ENCODE peak calls at places on chromosomes 6 and 20, in six cellular contexts. U is stimulated activated naive CD8-positive, alpha-beta T cell treated with anti-CD3 and anti-CD28 coated beads, Interleukin-15, Interleukin-2, amounts not matched to agents 100 U/mL and 50 U/mL, for 24 hours; J is mucosa of gallbladder; R is NCI-H1105; Z is B cell; S is cardiac muscle cell. D is an unnamed sample.

GRCh38 chr6:167751579-167752115 is 75.1 kb upstream of the AFDN start:
- DNase-seq in S (no peak), J (no peak), R (no peak), U (no peak), Z (no peak), D (no peak)

GRCh38 chr6:11714116-11714797 is 64.3 kb downstream of the ADTRP start:
- DNase-seq in R (no peak), U (peak; percentile 47), Z (peak; percentile 27), S (no peak), J (no peak), D (peak; percentile 10)

GRCh38 chr6:68710916-68711315 is 75.8 kb downstream of the ADGRB3 start:
- DNase-seq in J (no peak), R (no peak), S (no peak), U (no peak), Z (no peak), D (no peak)

GRCh38 chr20:38034108-38034649 is 633 bp downstream of the RPRD1B start:
- DNase-seq in Z (no peak), S (no peak), R (no peak), U (no peak), J (no peak), D (peak; percentile 35)

GRCh38 chr6:10555625-10556309 is 34.6 kb downstream of the GCNT2 start:
- DNase-seq in J (peak; percentile 39), S (peak; percentile 24), Z (no peak), R (peak; percentile 83), U (no peak), D (peak; percentile 55)

GRCh38 chr6:20197251-20197650 is 15.0 kb downstream of the MBOAT1 start:
- DNase-seq in U (no peak), S (no peak), J (no peak), Z (no peak), R (no peak), D (no peak)

GRCh38 chr20:8299921-8300320 is 167.9 kb downstream of the PLCB1 start:
- DNase-seq in U (no peak), S (peak; percentile 17), Z (no peak), J (no peak), R (no peak), D (no peak)

GRCh38 chr20:37403107-37404033 is 57.4 kb downstream of the SRC start:
- DNase-seq in U (no peak), S (no peak), Z (peak; percentile 29), R (no peak), J (no peak), D (no peak)

GRCh38 chr6:163904161-163904560 is 489.6 kb downstream of the QKI start:
- DNase-seq in J (no peak), Z (no peak), S (no peak), R (no peak), U (no peak), D (no peak)